ENCODE peak calls at places on chromosomes 7 and 10, in four cellular contexts. Y is uterus, I is WTC11, Z is progenitor cell of endocrine pancreas. R is an unnamed sample.

GRCh38 chr10:97810476-97810875 is 38.7 kb upstream of the SFRP5 start:
- DNase-seq in Y (no peak), I (no peak), Z (no peak), R (no peak)

GRCh38 chr7:67823345-67823744 is 826.7 kb downstream of the TYW1 start:
- DNase-seq in Y (no peak), I (no peak), Z (no peak), R (no peak)

GRCh38 chr10:86229378-86229777 is 137.2 kb downstream of the GRID1 start:
- DNase-seq in Y (no peak), I (no peak), Z (no peak), R (no peak)

GRCh38 chr7:35249537-35249907 is 4.4 kb downstream of the TBX20 start:
- DNase-seq in Y (no peak), I (peak; percentile 47), Z (no peak), R (no peak)

GRCh38 chr7:74275401-74275881 is 13.8 kb upstream of the CLIP2 start:
- DNase-seq in Y (no peak), I (peak; percentile 74), Z (peak; percentile 38), R (no peak)

GRCh38 chr10:30833625-30833970 is 198.1 kb downstream of the ZNF438 start:
- DNase-seq in Y (no peak), I (no peak), Z (no peak), R (no peak)

GRCh38 chr7:91039033-91039432 is 225.2 kb upstream of the FZD1 start:
- DNase-seq in Y (no peak), I (no peak), Z (no peak), R (no peak)

GRCh38 chr7:30596043-30596641 is 1.5 kb downstream of the GARS1 start:
- DNase-seq in Y (no peak), I (no peak), Z (no peak), R (no peak)

GRCh38 chr10:79123547-79123963 is 54.8 kb downstream of the ZMIZ1 start:
- DNase-seq in Y (no peak), I (no peak), Z (no peak), R (no peak)

GRCh38 chr7:80428161-80429054 is 83.5 kb downstream of the GNAT3 start:
- DNase-seq in Y (no peak), I (peak; percentile 12), Z (no peak), R (peak; percentile 43)

GRCh38 chr10:70508912-70509366 is 30.4 kb downstream of the PALD1 start:
- DNase-seq in Y (peak; percentile 54), I (peak; percentile 26), Z (no peak), R (no peak)

GRCh38 chr10:124708246-124708779 is 35.9 kb downstream of the FAM53B start:
- DNase-seq in Y (no peak), I (no peak), Z (no peak), R (no peak)

GRCh38 chr7:79684384-79684783 is 230.9 kb upstream of the MAGI2 start:
- DNase-seq in Y (no peak), I (no peak), Z (no peak), R (no peak)

GRCh38 chr10:33098966-33099663 is 141.1 kb upstream of the ITGB1 start:
- DNase-seq in Y (no peak), I (no peak), Z (no peak), R (no peak)

GRCh38 chr10:59560161-59560560 is 149.5 kb downstream of the SLC16A9 start:
- DNase-seq in Y (no peak), I (no peak), Z (no peak), R (no peak)

GRCh38 chr7:126447984-126448383 is 804.8 kb downstream of the GRM8 start:
- DNase-seq in Y (no peak), I (no peak), Z (no peak), R (no peak)

GRCh38 chr10:18557960-18558359 is 93.4 kb downstream of the NSUN6 start:
- DNase-seq in Y (no peak), I (no peak), Z (no peak), R (no peak)

DNA sequence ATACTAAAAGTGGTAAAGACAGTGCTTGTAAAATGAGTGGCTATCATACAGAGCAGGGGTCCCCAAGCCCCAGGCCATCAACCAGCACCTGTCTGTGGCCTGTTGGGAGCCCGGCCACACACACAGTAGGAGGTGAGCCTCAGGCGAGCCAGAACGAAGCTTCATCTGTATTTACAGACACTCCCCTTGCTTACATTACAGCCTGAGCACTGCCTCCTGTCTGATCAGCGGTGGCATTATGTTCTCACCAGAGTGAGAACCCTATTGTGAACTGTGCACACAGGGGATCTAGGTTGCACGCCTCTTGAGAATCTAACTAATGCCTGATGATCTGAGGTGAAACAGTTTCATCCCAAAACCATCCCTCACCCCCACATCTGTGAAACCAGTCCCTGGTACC is 58.7 kb downstream of the ITGA8 start:
- DNase-seq in Y (no peak), I (peak; percentile 31), Z (no peak), R (no peak)
- TF ChIP-seq CTCF in Y (no peak), I (no peak), Z (no peak), R (no peak)

GRCh38 chr10:84599254-84599653 is 270.9 kb downstream of the CCSER2 start:
- DNase-seq in Y (no peak), I (no peak), Z (no peak), R (peak; percentile 18)
- TF ChIP-seq CTCF in Y (no peak), I (no peak), Z (peak; percentile 23), R (no peak)

GRCh38 chr7:151212626-151213025 is 2.3 kb upstream of the H2BK1 start:
- DNase-seq in Y (no peak), I (no peak), Z (no peak), R (no peak)

GRCh38 chr7:151213826-151214225 is 3.5 kb upstream of the H2BK1 start:
- DNase-seq in Y (no peak), I (no peak), Z (no peak), R (no peak)

GRCh38 chr7:151209588-151209987 is 700 bp downstream of the H2BK1 start:
- DNase-seq in Y (no peak), I (no peak), Z (no peak), R (no peak)

GRCh38 chr7:151210087-151210854 is at the start of gene H2BK1:
- DNase-seq in Y (no peak), I (peak; percentile 53), Z (no peak), R (no peak)

GRCh38 chr7:151211155-151211772 is 976 bp upstream of the H2BK1 start:
- DNase-seq in Y (no peak), I (no peak), Z (no peak), R (no peak)
- TF ChIP-seq CTCF in Y (no peak), I (no peak), Z (no peak), R (no peak)

GRCh38 chr7:33923440-33924229 is 18.3 kb downstream of the BMPER start:
- DNase-seq in Y (no peak), I (no peak), Z (no peak), R (no peak)
- TF ChIP-seq CTCF in Y (no peak), I (no peak), Z (peak; percentile 11), R (no peak)

DNA sequence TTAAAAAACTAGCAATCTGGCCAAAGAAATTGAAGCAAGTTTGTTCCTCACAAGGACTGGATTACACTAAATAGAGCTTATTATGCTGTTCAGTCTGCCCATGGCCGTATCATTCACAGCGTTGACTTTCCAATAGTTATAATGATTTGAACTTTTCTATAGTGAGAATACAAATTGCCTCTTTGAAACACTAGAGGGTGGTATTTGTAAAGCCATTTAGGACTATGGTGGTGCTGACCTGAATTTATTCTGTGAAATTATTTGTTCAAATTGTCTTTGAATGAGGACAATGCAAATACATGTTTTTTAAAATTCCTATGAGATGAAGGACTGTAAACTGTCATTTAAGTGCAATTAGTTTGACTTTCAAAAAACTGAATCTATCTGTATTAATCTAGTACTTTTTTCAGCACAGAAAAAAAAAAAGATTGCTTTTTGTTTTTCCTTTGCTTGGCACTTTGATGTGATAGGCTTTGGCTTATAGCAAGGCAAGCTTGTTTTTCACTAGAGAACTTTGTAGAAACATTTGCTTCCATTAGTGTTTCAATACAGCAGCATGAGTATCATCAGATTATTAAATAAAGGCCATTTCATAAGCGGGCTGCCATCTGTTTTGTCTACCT is 122.6 kb upstream of the TMEM229A start:
- DNase-seq in Y (no peak), I (no peak), Z (no peak), R (no peak)
- TF ChIP-seq CTCF in Y (peak; percentile 14), I (peak; percentile 47), Z (peak; percentile 79), R (no peak)

R was measured in lower leg skin.